ENCODE peak calls at places on chromosomes 3 and 15, in ten cellular contexts. L is tibial nerve; V is astrocyte; A is IMR-90; Q is CD4-positive, alpha-beta memory T cell; I is Peyer's patch; H is hepatocyte; B is GM23338; Z is breast epithelium; W is heart left ventricle. D is an unnamed sample.

GRCh38 chr15:96314508-96314907 is 16.0 kb upstream of the NR2F2 start:
- DNase-seq in L (no peak), V (no peak), A (no peak), Q (no peak), I (no peak), H (no peak), B (no peak), Z (no peak), W (no peak), D (no peak)

GRCh38 chr15:68384451-68385239 is 47.3 kb downstream of the ITGA11 start:
- DNase-seq in L (no peak), V (peak), A (peak), Q (no peak), I (no peak), H (peak), B (no peak), Z (no peak), W (no peak), D (no peak)

GRCh38 chr3:53224026-53224425 is 31.8 kb downstream of the TKT start:
- DNase-seq in L (no peak), V (no peak), A (no peak), Q (no peak), I (no peak), H (no peak), B (no peak), Z (no peak), W (no peak), D (peak)

GRCh38 chr3:159640220-159640619 is 348.4 kb upstream of the IL12A start:
- DNase-seq in L (no peak), V (no peak), A (no peak), Q (no peak), I (no peak), H (no peak), B (no peak), Z (no peak), W (no peak), D (no peak)

GRCh38 chr15:75455982-75456531 is 4.6 kb upstream of the SIN3A start:
- DNase-seq in L (peak), V (peak), A (peak), Q (peak), I (no peak), H (peak), B (peak), Z (no peak), W (no peak), D (no peak)

GRCh38 chr3:56086355-56086754 is 381.9 kb downstream of the ERC2 start:
- DNase-seq in L (no peak), V (peak), A (no peak), Q (no peak), I (no peak), H (no peak), B (no peak), Z (no peak), W (no peak), D (no peak)

GRCh38 chr15:62896969-62897486 is 145.5 kb upstream of the TPM1 start:
- DNase-seq in L (peak), V (peak), A (peak), Q (no peak), I (peak), H (peak), B (no peak), Z (peak), W (peak), D (peak)

GRCh38 chr3:34312684-34313083 is 514.3 kb downstream of the PDCD6IP start:
- DNase-seq in L (no peak), V (no peak), A (no peak), Q (no peak), I (no peak), H (no peak), B (no peak), Z (no peak), W (no peak), D (no peak)

GRCh38 chr3:139353920-139354556 is 10.2 kb downstream of the MRPS22 start:
- DNase-seq in L (no peak), V (peak), A (peak), Q (no peak), I (no peak), H (peak), B (peak), Z (no peak), W (no peak), D (peak)

GRCh38 chr3:19866751-19867347 is 67.2 kb downstream of the EFHB start:
- DNase-seq in L (peak), V (peak), A (peak), Q (peak), I (no peak), H (peak), B (peak), Z (peak), W (peak), D (peak)

GRCh38 chr3:110749006-110749405 is 322.6 kb upstream of the NECTIN3 start:
- DNase-seq in L (no peak), V (no peak), A (no peak), Q (no peak), I (no peak), H (no peak), B (peak), Z (no peak), W (no peak), D (no peak)

GRCh38 chr15:39365161-39365560 is 215.7 kb upstream of the THBS1 start:
- DNase-seq in L (no peak), V (peak), A (peak), Q (no peak), I (no peak), H (no peak), B (no peak), Z (no peak), W (no peak), D (no peak)

GRCh38 chr3:50401973-50402372 is 42.7 kb upstream of the TMEM115 start:
- DNase-seq in L (no peak), V (no peak), A (no peak), Q (no peak), I (no peak), H (no peak), B (no peak), Z (no peak), W (no peak), D (no peak)

GRCh38 chr3:88150371-88150770 is 612 bp downstream of the C3orf38 start:
- DNase-seq in L (no peak), V (peak), A (no peak), Q (peak), I (no peak), H (peak), B (no peak), Z (no peak), W (no peak), D (no peak)

GRCh38 chr3:71602256-71602655 is 18.7 kb upstream of the FOXP1 start:
- DNase-seq in L (no peak), V (peak), A (no peak), Q (no peak), I (no peak), H (peak), B (no peak), Z (no peak), W (no peak), D (no peak)

GRCh38 chr3:9110802-9111201 is 138.6 kb downstream of the SRGAP3 start:
- DNase-seq in L (no peak), V (no peak), A (no peak), Q (no peak), I (no peak), H (no peak), B (no peak), Z (no peak), W (no peak), D (no peak)

GRCh38 chr3:194497799-194498575 is 11.2 kb upstream of the ATP13A3 start:
- DNase-seq in L (no peak), V (no peak), A (no peak), Q (no peak), I (no peak), H (peak), B (no peak), Z (no peak), W (no peak), D (no peak)

GRCh38 chr15:61871926-61872522 is 188.2 kb downstream of the VPS13C start:
- DNase-seq in L (no peak), V (no peak), A (peak), Q (no peak), I (no peak), H (peak), B (peak), Z (no peak), W (no peak), D (peak)

GRCh38 chr3:171192176-171192854 is 165.8 kb upstream of the SLC2A2 start:
- DNase-seq in L (no peak), V (peak), A (peak), Q (no peak), I (no peak), H (no peak), B (no peak), Z (no peak), W (no peak), D (no peak)

GRCh38 chr15:28948036-28948435 is 62.3 kb downstream of the APBA2 start:
- DNase-seq in L (no peak), V (no peak), A (no peak), Q (no peak), I (no peak), H (no peak), B (no peak), Z (no peak), W (no peak), D (no peak)

GRCh38 chr15:78242128-78242527 is 7.8 kb upstream of the ACSBG1 start:
- DNase-seq in L (no peak), V (no peak), A (no peak), Q (no peak), I (peak), H (peak), B (peak), Z (no peak), W (no peak), D (peak)

GRCh38 chr3:34176723-34177122 is 378.3 kb downstream of the PDCD6IP start:
- DNase-seq in L (no peak), V (no peak), A (no peak), Q (no peak), I (no peak), H (no peak), B (no peak), Z (no peak), W (no peak), D (no peak)

DNA sequence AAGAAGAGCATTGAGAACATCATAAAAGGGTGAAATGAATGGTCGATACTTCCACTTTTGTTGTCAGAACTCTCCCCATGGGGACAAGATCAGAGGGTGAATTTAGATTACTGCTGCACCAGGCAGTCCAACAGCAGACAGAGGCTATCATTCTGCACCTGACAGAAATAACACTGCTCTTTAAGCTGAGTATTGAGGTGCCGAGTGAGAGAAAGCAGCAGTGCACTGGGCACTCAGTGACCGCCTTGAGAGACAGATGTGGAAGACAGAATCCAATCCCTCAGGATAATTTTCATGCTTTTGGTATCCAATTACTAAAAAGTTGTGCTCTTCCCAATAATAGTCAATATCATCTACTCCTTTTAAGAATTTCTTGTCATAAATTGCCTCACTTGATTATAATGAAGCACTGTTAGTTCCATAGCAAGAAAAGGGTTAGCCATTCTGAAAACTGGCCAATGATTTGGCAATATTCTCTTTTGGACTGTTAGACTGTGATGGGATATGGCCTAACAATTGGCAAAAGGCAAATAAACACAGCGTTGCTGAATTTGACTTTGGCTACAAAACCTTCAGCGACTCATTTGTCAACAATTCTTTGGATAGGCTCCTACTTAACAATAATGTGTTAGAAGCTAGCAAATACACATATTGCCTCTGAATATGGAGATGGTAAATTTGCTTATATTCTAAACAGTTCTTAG is 5.5 kb downstream of the FGF7 start:
- DNase-seq in L (peak), V (peak), A (peak), Q (no peak), I (no peak), H (no peak), B (no peak), Z (no peak), W (peak), D (no peak)
- H3K4me3 ChIP-seq in L (peak), V (no peak), A (peak), Q (no peak), I (no peak), H (no peak), B (no peak), Z (peak), W (peak), D (no peak)

GRCh38 chr15:41621200-41622193 is 38.7 kb upstream of the MGA start:
- DNase-seq in L (peak), V (peak), A (peak), Q (peak), I (peak), H (peak), B (peak), Z (peak), W (peak), D (peak)
- H3K4me3 ChIP-seq in L (peak), V (peak), A (peak), Q (peak), I (peak), H (peak), B (peak), Z (peak), W (peak), D (peak)

GRCh38 chr15:59301527-59301926 is 71.1 kb downstream of the MYO1E start:
- DNase-seq in L (no peak), V (no peak), A (no peak), Q (no peak), I (no peak), H (no peak), B (peak), Z (no peak), W (no peak), D (peak)
- H3K4me3 ChIP-seq in L (no peak), V (no peak), A (no peak), Q (no peak), I (no peak), H (no peak), B (no peak), Z (no peak), W (no peak), D (no peak)

DNA sequence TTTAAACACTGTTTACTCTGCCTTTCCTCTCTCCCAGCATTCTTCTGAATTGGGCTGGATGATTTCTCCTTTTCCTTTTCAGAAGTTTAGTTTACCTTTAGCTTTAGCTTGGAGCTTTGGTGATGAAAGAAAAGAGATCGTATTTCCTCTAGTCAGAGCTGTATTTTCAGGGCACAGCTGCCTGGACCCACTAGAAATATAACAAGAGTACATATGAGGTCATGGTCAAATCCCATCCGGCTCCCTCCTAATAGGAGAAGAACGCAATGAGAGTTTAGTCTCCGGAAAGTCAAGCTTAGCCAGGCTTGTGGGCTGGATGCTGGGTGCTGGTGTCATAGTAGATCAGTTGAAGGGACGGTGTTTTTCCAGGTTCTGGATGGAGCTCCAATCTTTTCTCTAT is 177.1 kb upstream of the PFN2 start:
- DNase-seq in L (no peak), V (peak), A (peak), Q (no peak), I (no peak), H (peak), B (no peak), Z (no peak), W (no peak), D (no peak)
- H3K4me3 ChIP-seq in L (no peak), V (peak), A (peak), Q (no peak), I (no peak), H (no peak), B (no peak), Z (no peak), W (no peak), D (no peak)

DNA sequence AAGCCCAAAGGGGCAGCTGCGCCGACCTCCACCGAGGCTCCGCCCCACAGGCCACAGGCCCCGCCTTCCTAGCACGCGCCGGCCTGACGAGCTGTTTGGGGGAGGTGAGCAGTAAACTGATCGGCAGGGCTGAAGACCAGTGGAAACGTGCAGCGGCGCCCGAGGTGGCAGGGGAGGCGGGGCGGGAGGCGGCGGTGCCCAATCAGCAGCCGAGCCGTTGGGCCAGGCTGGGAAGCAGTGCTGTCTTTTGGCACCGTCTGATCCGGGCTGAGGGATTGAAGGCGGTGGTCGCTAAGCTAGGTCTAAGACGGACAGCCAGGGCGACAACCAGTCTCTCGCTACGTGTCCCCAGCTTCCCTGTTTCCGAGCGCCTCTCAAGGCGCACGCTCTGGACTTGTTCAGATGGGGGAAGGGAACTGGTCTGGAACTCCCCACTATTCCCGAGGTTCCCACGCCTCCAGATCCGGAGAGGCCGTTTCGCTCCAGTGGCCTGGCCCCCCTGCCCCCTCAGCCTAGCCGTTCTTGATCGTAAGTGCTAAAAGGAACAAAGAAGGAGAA is at the start of gene FMN1:
- DNase-seq in L (peak), V (peak), A (peak), Q (peak), I (peak), H (peak), B (peak), Z (peak), W (peak), D (peak)
- H3K4me3 ChIP-seq in L (peak), V (peak), A (peak), Q (peak), I (peak), H (peak), B (peak), Z (peak), W (peak), D (peak)